ENCODE peak calls at places on chromosome 1, in six cellular contexts. U is SK-N-DZ; L is H54; V is COLO829; R is tibial nerve; Y is activated CD8-positive, alpha-beta memory T cell treated with anti-CD3 and anti-CD28 coated beads for 1 hour. M is an unnamed sample.

GRCh38 chr1:38451541-38451993 is 405.0 kb upstream of the POU3F1 start:
- DNase-seq in V (no peak), U (no peak), L (no peak), Y (no peak), R (no peak), M (no peak)

GRCh38 chr1:13593511-13594131 is 10.0 kb downstream of the PDPN start:
- DNase-seq in R (peak), U (no peak), L (no peak), Y (no peak), V (no peak), M (no peak)

GRCh38 chr1:163273766-163274441 is 47.9 kb upstream of the NUF2 start:
- DNase-seq in Y (no peak), U (no peak), V (no peak), R (no peak), L (no peak), M (no peak)

GRCh38 chr1:25997759-25998074 is at the start of gene PAFAH2:
- DNase-seq in L (no peak), R (no peak), V (no peak), U (no peak), Y (no peak), M (no peak)

GRCh38 chr1:234611799-234612351 is 1.9 kb upstream of the IRF2BP2 start:
- DNase-seq in V (no peak), L (no peak), R (peak), Y (no peak), U (peak), M (peak)

GRCh38 chr1:234149217-234149616 is 224.0 kb upstream of the COA6 start:
- DNase-seq in Y (no peak), V (no peak), U (no peak), R (no peak), L (peak), M (no peak)

GRCh38 chr1:115182012-115182715 is 92.9 kb upstream of the TSPAN2 start:
- DNase-seq in L (peak), Y (no peak), U (no peak), R (no peak), V (no peak), M (no peak)

GRCh38 chr1:119621714-119622113 is 26.4 kb downstream of the ZNF697 start:
- DNase-seq in V (no peak), L (no peak), R (no peak), U (no peak), Y (no peak), M (no peak)

GRCh38 chr1:205192287-205192686 is 19.2 kb downstream of the DSTYK start:
- DNase-seq in Y (no peak), U (no peak), L (no peak), R (no peak), V (no peak), M (no peak)

GRCh38 chr1:224732367-224733006 is 116.4 kb downstream of the CNIH3 start:
- DNase-seq in L (no peak), U (no peak), Y (no peak), V (no peak), R (no peak), M (no peak)

GRCh38 chr1:244836135-244836521 is 670 bp downstream of the COX20 start:
- DNase-seq in V (peak), Y (no peak), U (peak), L (peak), R (peak), M (peak)

GRCh38 chr1:23444104-23444533 is 19.6 kb upstream of the TCEA3 start:
- DNase-seq in V (no peak), R (peak), L (no peak), U (no peak), Y (no peak), M (peak)

GRCh38 chr1:226664413-226665101 is 74.5 kb downstream of the ITPKB start:
- DNase-seq in L (no peak), V (no peak), R (peak), Y (no peak), U (no peak), M (no peak)

GRCh38 chr1:70465911-70466310 is 54.8 kb downstream of the CTH start:
- DNase-seq in U (no peak), L (no peak), V (peak), R (no peak), Y (no peak), M (peak)

GRCh38 chr1:226001852-226002666 is 2.9 kb upstream of the SDE2 start:
- DNase-seq in Y (peak), U (peak), V (no peak), R (peak), L (no peak), M (peak)

GRCh38 chr1:192968323-192968722 is 90.8 kb downstream of the UCHL5 start:
- DNase-seq in Y (no peak), U (no peak), V (no peak), L (no peak), R (no peak), M (no peak)

GRCh38 chr1:71307451-71307850 is 226.6 kb upstream of the ZRANB2 start:
- DNase-seq in Y (no peak), R (no peak), L (no peak), U (peak), V (no peak), M (no peak)

GRCh38 chr1:207713529-207713928 is 38.3 kb upstream of the CD46 start:
- DNase-seq in R (no peak), V (no peak), L (no peak), U (peak), Y (no peak), M (no peak)

GRCh38 chr1:37410815-37411214 is 63.6 kb upstream of the ZC3H12A start:
- DNase-seq in R (no peak), U (no peak), Y (no peak), L (no peak), V (peak), M (no peak)

GRCh38 chr1:5968161-5968736 is 24.0 kb downstream of the NPHP4 start:
- DNase-seq in V (no peak), U (no peak), L (no peak), Y (no peak), R (no peak), M (no peak)

GRCh38 chr1:2125375-2126211 is 69.0 kb downstream of the FAAP20 start:
- DNase-seq in U (no peak), L (no peak), V (no peak), R (no peak), Y (no peak), M (no peak)

M was measured in SK-MEL-5.